ENCODE peak calls at places on chromosomes 12 and 14, in ten cellular contexts. One of them, this sample, is unnamed.

GRCh38 chr12:57224973-57225679 is 4.4 kb upstream of the SHMT2 start:
- DNase-seq in bronchial epithelial cell: no peak
- DNase-seq in A549: no peak
- DNase-seq in cardiac muscle cell: peak
- DNase-seq in AG10803: no peak
- DNase-seq in fibroblast of lung: no peak
- DNase-seq in progenitor cell of endocrine pancreas: no peak
- DNase-seq in heart right ventricle: peak
- DNase-seq in endothelial cell: peak
- DNase-seq in cardiac fibroblast: no peak
- DNase-seq in this sample: peak

GRCh38 chr12:3920378-3921141 is 47.4 kb upstream of the PARP11 start:
- DNase-seq in AG10803: no peak
- DNase-seq in progenitor cell of endocrine pancreas: no peak
- DNase-seq in A549: no peak
- DNase-seq in bronchial epithelial cell: no peak
- DNase-seq in heart right ventricle: no peak
- DNase-seq in cardiac muscle cell: no peak
- DNase-seq in cardiac fibroblast: no peak
- DNase-seq in fibroblast of lung: peak
- DNase-seq in endothelial cell: no peak
- DNase-seq in this sample: no peak

GRCh38 chr12:125983094-125983783 is 918.0 kb downstream of the AACS start:
- DNase-seq in endothelial cell: no peak
- DNase-seq in AG10803: no peak
- DNase-seq in A549: peak
- DNase-seq in bronchial epithelial cell: peak
- DNase-seq in heart right ventricle: peak
- DNase-seq in fibroblast of lung: peak
- DNase-seq in progenitor cell of endocrine pancreas: peak
- DNase-seq in cardiac fibroblast: peak
- DNase-seq in cardiac muscle cell: no peak
- DNase-seq in this sample: peak

GRCh38 chr14:72291908-72292688 is 359.9 kb downstream of the RGS6 start:
- DNase-seq in fibroblast of lung: peak
- DNase-seq in bronchial epithelial cell: peak
- DNase-seq in AG10803: peak
- DNase-seq in cardiac muscle cell: peak
- DNase-seq in cardiac fibroblast: peak
- DNase-seq in A549: peak
- DNase-seq in endothelial cell: peak
- DNase-seq in progenitor cell of endocrine pancreas: peak
- DNase-seq in heart right ventricle: no peak
- DNase-seq in this sample: peak

GRCh38 chr14:55605793-55606192 is 25.8 kb downstream of the KTN1 start:
- DNase-seq in progenitor cell of endocrine pancreas: no peak
- DNase-seq in A549: peak
- DNase-seq in fibroblast of lung: peak
- DNase-seq in AG10803: peak
- DNase-seq in heart right ventricle: no peak
- DNase-seq in endothelial cell: no peak
- DNase-seq in cardiac fibroblast: peak
- DNase-seq in bronchial epithelial cell: peak
- DNase-seq in cardiac muscle cell: no peak
- DNase-seq in this sample: no peak

GRCh38 chr12:65925626-65926025 is 101.3 kb downstream of the HMGA2 start:
- DNase-seq in cardiac fibroblast: no peak
- DNase-seq in fibroblast of lung: no peak
- DNase-seq in endothelial cell: no peak
- DNase-seq in progenitor cell of endocrine pancreas: no peak
- DNase-seq in cardiac muscle cell: no peak
- DNase-seq in A549: no peak
- DNase-seq in heart right ventricle: no peak
- DNase-seq in AG10803: no peak
- DNase-seq in bronchial epithelial cell: no peak
- DNase-seq in this sample: no peak

GRCh38 chr12:97181571-97182265 is 274.7 kb downstream of the NEDD1 start:
- DNase-seq in fibroblast of lung: peak
- DNase-seq in bronchial epithelial cell: no peak
- DNase-seq in heart right ventricle: no peak
- DNase-seq in endothelial cell: no peak
- DNase-seq in progenitor cell of endocrine pancreas: no peak
- DNase-seq in A549: no peak
- DNase-seq in cardiac fibroblast: no peak
- DNase-seq in AG10803: no peak
- DNase-seq in cardiac muscle cell: no peak
- DNase-seq in this sample: no peak

GRCh38 chr12:116662612-116663144 is 75.2 kb downstream of the SPRING1 start:
- DNase-seq in cardiac fibroblast: no peak
- DNase-seq in A549: no peak
- DNase-seq in AG10803: peak
- DNase-seq in endothelial cell: peak
- DNase-seq in fibroblast of lung: peak
- DNase-seq in progenitor cell of endocrine pancreas: peak
- DNase-seq in heart right ventricle: peak
- DNase-seq in bronchial epithelial cell: no peak
- DNase-seq in cardiac muscle cell: peak
- DNase-seq in this sample: no peak

GRCh38 chr14:36174767-36175424 is 1.6 kb downstream of the PTCSC3 start:
- DNase-seq in heart right ventricle: no peak
- DNase-seq in cardiac fibroblast: no peak
- DNase-seq in endothelial cell: no peak
- DNase-seq in fibroblast of lung: no peak
- DNase-seq in A549: no peak
- DNase-seq in bronchial epithelial cell: no peak
- DNase-seq in AG10803: no peak
- DNase-seq in progenitor cell of endocrine pancreas: no peak
- DNase-seq in cardiac muscle cell: no peak
- DNase-seq in this sample: no peak

GRCh38 chr14:59254911-59255545 is 66.6 kb downstream of the DAAM1 start:
- DNase-seq in progenitor cell of endocrine pancreas: no peak
- DNase-seq in endothelial cell: no peak
- DNase-seq in cardiac muscle cell: peak
- DNase-seq in AG10803: peak
- DNase-seq in bronchial epithelial cell: no peak
- DNase-seq in cardiac fibroblast: peak
- DNase-seq in heart right ventricle: no peak
- DNase-seq in A549: no peak
- DNase-seq in fibroblast of lung: peak
- DNase-seq in this sample: no peak

GRCh38 chr12:43882578-43883178 is 46.8 kb downstream of the TMEM117 start:
- DNase-seq in fibroblast of lung: peak
- DNase-seq in AG10803: peak
- DNase-seq in cardiac muscle cell: peak
- DNase-seq in A549: peak
- DNase-seq in endothelial cell: peak
- DNase-seq in cardiac fibroblast: peak
- DNase-seq in bronchial epithelial cell: peak
- DNase-seq in progenitor cell of endocrine pancreas: no peak
- DNase-seq in heart right ventricle: no peak
- DNase-seq in this sample: peak

GRCh38 chr14:106491851-106492250 is 965.5 kb downstream of the TMEM121 start:
- DNase-seq in fibroblast of lung: no peak
- DNase-seq in cardiac fibroblast: peak
- DNase-seq in progenitor cell of endocrine pancreas: no peak
- DNase-seq in AG10803: no peak
- DNase-seq in heart right ventricle: no peak
- DNase-seq in cardiac muscle cell: no peak
- DNase-seq in endothelial cell: no peak
- DNase-seq in A549: peak
- DNase-seq in bronchial epithelial cell: no peak
- DNase-seq in this sample: no peak

GRCh38 chr12:115638753-115639666 is 638.5 kb downstream of the MED13L start:
- DNase-seq in fibroblast of lung: no peak
- DNase-seq in A549: no peak
- DNase-seq in bronchial epithelial cell: no peak
- DNase-seq in heart right ventricle: no peak
- DNase-seq in AG10803: no peak
- DNase-seq in cardiac fibroblast: no peak
- DNase-seq in progenitor cell of endocrine pancreas: no peak
- DNase-seq in endothelial cell: peak
- DNase-seq in cardiac muscle cell: no peak
- DNase-seq in this sample: no peak

GRCh38 chr12:9634177-9634803 is 26.6 kb upstream of the KLRB1 start:
- DNase-seq in heart right ventricle: no peak
- DNase-seq in cardiac muscle cell: peak
- DNase-seq in A549: peak
- DNase-seq in fibroblast of lung: peak
- DNase-seq in cardiac fibroblast: peak
- DNase-seq in progenitor cell of endocrine pancreas: peak
- DNase-seq in endothelial cell: peak
- DNase-seq in bronchial epithelial cell: peak
- DNase-seq in AG10803: peak
- DNase-seq in this sample: peak

GRCh38 chr14:54267172-54267571 is 129.6 kb upstream of the CDKN3 start:
- DNase-seq in endothelial cell: no peak
- DNase-seq in cardiac fibroblast: no peak
- DNase-seq in cardiac muscle cell: no peak
- DNase-seq in fibroblast of lung: peak
- DNase-seq in AG10803: no peak
- DNase-seq in progenitor cell of endocrine pancreas: no peak
- DNase-seq in A549: no peak
- DNase-seq in bronchial epithelial cell: no peak
- DNase-seq in heart right ventricle: no peak
- DNase-seq in this sample: no peak

GRCh38 chr12:119695034-119695433 is 27.1 kb downstream of the PRKAB1 start:
- DNase-seq in AG10803: no peak
- DNase-seq in cardiac muscle cell: peak
- DNase-seq in bronchial epithelial cell: no peak
- DNase-seq in heart right ventricle: no peak
- DNase-seq in cardiac fibroblast: peak
- DNase-seq in fibroblast of lung: no peak
- DNase-seq in A549: peak
- DNase-seq in progenitor cell of endocrine pancreas: no peak
- DNase-seq in endothelial cell: no peak
- DNase-seq in this sample: no peak
- TF ChIP-seq CTCF in AG10803: peak
- TF ChIP-seq CTCF in cardiac muscle cell: peak
- TF ChIP-seq CTCF in bronchial epithelial cell: peak
- TF ChIP-seq CTCF in heart right ventricle: peak
- TF ChIP-seq CTCF in cardiac fibroblast: peak
- TF ChIP-seq CTCF in fibroblast of lung: peak
- TF ChIP-seq CTCF in A549: peak
- TF ChIP-seq CTCF in progenitor cell of endocrine pancreas: peak
- TF ChIP-seq CTCF in endothelial cell: no peak
- TF ChIP-seq CTCF in this sample: peak

GRCh38 chr12:100737168-100737567 is 57.4 kb upstream of the ANO4 start:
- DNase-seq in bronchial epithelial cell: no peak
- DNase-seq in progenitor cell of endocrine pancreas: no peak
- DNase-seq in AG10803: no peak
- DNase-seq in A549: peak
- DNase-seq in fibroblast of lung: no peak
- DNase-seq in heart right ventricle: no peak
- DNase-seq in cardiac muscle cell: no peak
- DNase-seq in endothelial cell: no peak
- DNase-seq in cardiac fibroblast: no peak
- DNase-seq in this sample: no peak

GRCh38 chr12:100738086-100738485 is 56.5 kb upstream of the ANO4 start:
- DNase-seq in A549: no peak
- DNase-seq in endothelial cell: no peak
- DNase-seq in fibroblast of lung: no peak
- DNase-seq in heart right ventricle: no peak
- DNase-seq in AG10803: no peak
- DNase-seq in cardiac muscle cell: no peak
- DNase-seq in cardiac fibroblast: no peak
- DNase-seq in progenitor cell of endocrine pancreas: no peak
- DNase-seq in bronchial epithelial cell: no peak
- DNase-seq in this sample: no peak

GRCh38 chr12:100733817-100734593 is 60.6 kb upstream of the ANO4 start:
- DNase-seq in endothelial cell: peak
- DNase-seq in progenitor cell of endocrine pancreas: no peak
- DNase-seq in fibroblast of lung: peak
- DNase-seq in bronchial epithelial cell: peak
- DNase-seq in cardiac muscle cell: peak
- DNase-seq in A549: peak
- DNase-seq in heart right ventricle: no peak
- DNase-seq in cardiac fibroblast: peak
- DNase-seq in AG10803: peak
- DNase-seq in this sample: peak
- TF ChIP-seq CTCF in endothelial cell: peak
- TF ChIP-seq CTCF in progenitor cell of endocrine pancreas: peak
- TF ChIP-seq CTCF in fibroblast of lung: peak
- TF ChIP-seq CTCF in bronchial epithelial cell: peak
- TF ChIP-seq CTCF in cardiac muscle cell: peak
- TF ChIP-seq CTCF in A549: peak
- TF ChIP-seq CTCF in heart right ventricle: peak
- TF ChIP-seq CTCF in cardiac fibroblast: peak
- TF ChIP-seq CTCF in AG10803: peak
- TF ChIP-seq CTCF in this sample: peak

DNA sequence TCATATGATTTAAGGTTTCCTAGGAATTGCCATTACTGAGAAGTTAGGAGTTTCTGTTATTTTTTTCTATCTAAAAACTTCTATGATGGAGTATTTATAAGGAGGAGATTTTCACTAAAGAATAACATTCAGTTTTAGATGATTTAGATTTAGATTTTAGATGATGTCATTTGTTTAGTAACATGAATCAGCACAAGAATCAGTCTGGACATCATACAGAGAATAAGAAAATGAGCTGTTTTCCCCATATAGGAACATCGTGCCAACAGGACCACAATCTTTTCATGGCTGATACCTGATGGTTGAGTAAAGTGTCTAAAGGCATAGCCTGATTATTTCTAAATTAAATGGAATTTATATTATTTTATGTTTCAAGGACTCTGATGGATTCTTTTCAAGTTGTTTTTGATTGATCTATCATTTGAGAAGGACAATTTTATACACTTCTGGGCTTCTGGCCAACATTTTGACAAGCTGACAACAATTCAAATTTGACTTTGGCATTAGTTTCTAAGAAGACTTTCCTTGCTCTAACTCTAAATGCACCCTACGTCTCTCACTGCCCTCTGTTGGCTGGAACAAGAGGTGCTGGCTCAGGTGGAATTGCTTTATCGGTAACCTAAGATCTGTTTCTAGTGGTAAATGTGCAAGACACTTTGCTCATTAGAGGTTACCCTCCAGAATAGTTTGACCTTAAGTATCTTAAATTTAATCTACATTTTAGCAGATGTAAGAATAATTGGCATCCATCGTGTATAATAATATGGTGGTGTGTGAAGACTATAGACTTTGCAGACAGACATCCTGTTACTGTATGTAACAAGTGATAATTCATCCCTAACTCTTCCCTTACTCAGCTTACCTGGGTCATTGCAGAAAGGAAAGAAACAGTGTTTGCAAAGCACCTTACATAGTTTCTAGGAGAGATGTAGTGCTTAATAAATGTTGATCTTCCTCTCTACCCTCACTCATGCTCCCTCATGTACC is 42.8 kb upstream of the CPSF6 start:
- DNase-seq in progenitor cell of endocrine pancreas: no peak
- DNase-seq in fibroblast of lung: no peak
- DNase-seq in bronchial epithelial cell: peak
- DNase-seq in heart right ventricle: no peak
- DNase-seq in endothelial cell: no peak
- DNase-seq in AG10803: peak
- DNase-seq in A549: peak
- DNase-seq in cardiac fibroblast: peak
- DNase-seq in cardiac muscle cell: no peak
- DNase-seq in this sample: peak
- TF ChIP-seq CTCF in progenitor cell of endocrine pancreas: no peak
- TF ChIP-seq CTCF in fibroblast of lung: peak
- TF ChIP-seq CTCF in bronchial epithelial cell: peak
- TF ChIP-seq CTCF in heart right ventricle: no peak
- TF ChIP-seq CTCF in endothelial cell: no peak
- TF ChIP-seq CTCF in AG10803: peak
- TF ChIP-seq CTCF in A549: peak
- TF ChIP-seq CTCF in cardiac fibroblast: peak
- TF ChIP-seq CTCF in cardiac muscle cell: peak
- TF ChIP-seq CTCF in this sample: peak

GRCh38 chr12:110403146-110403974 is at the start of gene ANAPC7:
- DNase-seq in A549: peak
- DNase-seq in bronchial epithelial cell: peak
- DNase-seq in heart right ventricle: peak
- DNase-seq in endothelial cell: peak
- DNase-seq in progenitor cell of endocrine pancreas: peak
- DNase-seq in AG10803: peak
- DNase-seq in cardiac fibroblast: peak
- DNase-seq in fibroblast of lung: peak
- DNase-seq in cardiac muscle cell: peak
- DNase-seq in this sample: peak
- TF ChIP-seq CTCF in A549: no peak
- TF ChIP-seq CTCF in bronchial epithelial cell: peak
- TF ChIP-seq CTCF in heart right ventricle: no peak
- TF ChIP-seq CTCF in endothelial cell: no peak
- TF ChIP-seq CTCF in progenitor cell of endocrine pancreas: peak
- TF ChIP-seq CTCF in AG10803: no peak
- TF ChIP-seq CTCF in cardiac fibroblast: no peak
- TF ChIP-seq CTCF in fibroblast of lung: no peak
- TF ChIP-seq CTCF in cardiac muscle cell: peak
- TF ChIP-seq CTCF in this sample: no peak